ENCODE peak calls at places on chromosome 2, in ten cellular contexts. N is ureter; E is astrocyte of the hippocampus; R is heart right ventricle; V is HT1080; X is hypothalamus; C is T-helper 1 cell; Q is C1 segment of cervical spinal cord; P is stimulated activated naive CD8-positive, alpha-beta T cell treated with anti-CD3 and anti-CD28 coated beads, Interleukin-15, amount 100 ng/mL, for 72 hours; S is activated CD4-positive, CD25-positive, alpha-beta regulatory T cell. H is an unnamed sample.

GRCh38 chr2:206876176-206876575 is 63.1 kb upstream of the CPO start:
- DNase-seq in V (no peak), R (no peak), N (no peak), P (no peak), S (no peak), X (no peak), Q (no peak), E (no peak), C (no peak), H (peak; percentile 17)

GRCh38 chr2:120470041-120470716 is 124.2 kb downstream of the INHBB start:
- DNase-seq in R (peak; percentile 69), C (no peak), E (peak; percentile 90), Q (no peak), S (no peak), P (no peak), V (peak; percentile 79), N (peak; percentile 88), X (no peak), H (peak; percentile 74)

GRCh38 chr2:207674826-207675225 is 36.6 kb upstream of the CCNYL1 start:
- DNase-seq in P (no peak), N (no peak), E (no peak), X (no peak), S (no peak), Q (no peak), C (no peak), V (no peak), R (no peak), H (no peak)

GRCh38 chr2:52144588-52144987 is 1112.7 kb upstream of the NRXN1 start:
- DNase-seq in P (no peak), E (peak; percentile 4), R (no peak), X (no peak), S (no peak), C (no peak), N (no peak), V (no peak), Q (no peak), H (no peak)

GRCh38 chr2:197909377-197909776 is 105.0 kb downstream of the PLCL1 start:
- DNase-seq in R (no peak), C (no peak), Q (no peak), N (no peak), E (peak; percentile 81), V (peak; percentile 79), S (no peak), P (no peak), X (no peak), H (peak; percentile 77)

GRCh38 chr2:196718796-196719564 is 79.5 kb downstream of the CCDC150 start:
- DNase-seq in S (no peak), X (no peak), P (no peak), V (peak; percentile 34), Q (no peak), R (no peak), N (no peak), C (no peak), E (peak; percentile 45), H (peak; percentile 85)

GRCh38 chr2:215736653-215737290 is 276.6 kb downstream of the MREG start:
- DNase-seq in C (no peak), V (peak; percentile 44), P (no peak), Q (no peak), X (no peak), R (no peak), S (no peak), E (no peak), N (no peak), H (peak; percentile 76)

GRCh38 chr2:226720948-226721347 is 78.7 kb downstream of the IRS1 start:
- DNase-seq in P (no peak), C (no peak), S (no peak), R (no peak), V (no peak), E (no peak), Q (no peak), N (no peak), X (no peak), H (no peak)